ENCODE peak calls at places on chromosomes 5 and 9, in five cellular contexts. One of them, this sample, is unnamed.

GRCh38 chr5:126561908-126562307 is 33.1 kb downstream of the ALDH7A1 start:
- DNase-seq in lower lobe of right lung: no peak
- DNase-seq in IMR-90: peak
- DNase-seq in colonic mucosa: no peak
- DNase-seq in foreskin fibroblast: no peak
- DNase-seq in this sample: no peak

GRCh38 chr5:558326-558725 is 34.1 kb upstream of the SLC9A3 start:
- DNase-seq in IMR-90: no peak
- DNase-seq in foreskin fibroblast: no peak
- DNase-seq in lower lobe of right lung: no peak
- DNase-seq in colonic mucosa: no peak
- DNase-seq in this sample: no peak

GRCh38 chr5:133992429-133993151 is 12.2 kb downstream of the VDAC1 start:
- DNase-seq in IMR-90: no peak
- DNase-seq in colonic mucosa: no peak
- DNase-seq in foreskin fibroblast: no peak
- DNase-seq in lower lobe of right lung: no peak
- DNase-seq in this sample: no peak

GRCh38 chr9:125049212-125049611 is 94.1 kb downstream of the SCAI start:
- DNase-seq in foreskin fibroblast: no peak
- DNase-seq in IMR-90: peak
- DNase-seq in colonic mucosa: no peak
- DNase-seq in lower lobe of right lung: no peak
- DNase-seq in this sample: no peak

GRCh38 chr5:107948377-107948776 is 277.6 kb upstream of the EFNA5 start:
- DNase-seq in lower lobe of right lung: no peak
- DNase-seq in foreskin fibroblast: no peak
- DNase-seq in IMR-90: no peak
- DNase-seq in colonic mucosa: no peak
- DNase-seq in this sample: no peak

GRCh38 chr5:9661316-9662015 is 31.3 kb upstream of the TAS2R1 start:
- DNase-seq in colonic mucosa: no peak
- DNase-seq in IMR-90: peak
- DNase-seq in lower lobe of right lung: no peak
- DNase-seq in foreskin fibroblast: peak
- DNase-seq in this sample: no peak

GRCh38 chr5:115267617-115268016 is 4.9 kb upstream of the PGGT1B start:
- DNase-seq in colonic mucosa: no peak
- DNase-seq in IMR-90: peak
- DNase-seq in foreskin fibroblast: peak
- DNase-seq in lower lobe of right lung: no peak
- DNase-seq in this sample: no peak

GRCh38 chr5:14108170-14108996 is 34.8 kb upstream of the TRIO start:
- DNase-seq in lower lobe of right lung: peak
- DNase-seq in IMR-90: peak
- DNase-seq in foreskin fibroblast: peak
- DNase-seq in colonic mucosa: peak
- DNase-seq in this sample: peak

GRCh38 chr9:130835441-130836298 is 616 bp downstream of the ABL1 start:
- DNase-seq in colonic mucosa: no peak
- DNase-seq in IMR-90: peak
- DNase-seq in lower lobe of right lung: peak
- DNase-seq in foreskin fibroblast: peak
- DNase-seq in this sample: no peak

GRCh38 chr9:88322906-88323566 is 65.2 kb upstream of the SPIN1 start:
- DNase-seq in colonic mucosa: peak
- DNase-seq in IMR-90: peak
- DNase-seq in foreskin fibroblast: no peak
- DNase-seq in lower lobe of right lung: no peak
- DNase-seq in this sample: no peak

GRCh38 chr5:176653401-176653800 is 6.1 kb downstream of the TSPAN17 start:
- DNase-seq in lower lobe of right lung: no peak
- DNase-seq in foreskin fibroblast: peak
- DNase-seq in IMR-90: peak
- DNase-seq in colonic mucosa: no peak
- DNase-seq in this sample: no peak

GRCh38 chr5:1930880-1931589 is 48.3 kb upstream of the IRX4 start:
- DNase-seq in colonic mucosa: no peak
- DNase-seq in IMR-90: no peak
- DNase-seq in lower lobe of right lung: no peak
- DNase-seq in foreskin fibroblast: peak
- DNase-seq in this sample: no peak

GRCh38 chr5:101626572-101626971 is 669.5 kb downstream of the SLCO4C1 start:
- DNase-seq in colonic mucosa: no peak
- DNase-seq in IMR-90: no peak
- DNase-seq in lower lobe of right lung: no peak
- DNase-seq in foreskin fibroblast: no peak
- DNase-seq in this sample: no peak

GRCh38 chr9:113164536-113165300 is 13.9 kb downstream of the SLC31A2 start:
- DNase-seq in lower lobe of right lung: no peak
- DNase-seq in IMR-90: peak
- DNase-seq in foreskin fibroblast: peak
- DNase-seq in colonic mucosa: no peak
- DNase-seq in this sample: no peak

GRCh38 chr5:146052780-146053179 is 52.6 kb downstream of the PLAC8L1 start:
- DNase-seq in lower lobe of right lung: no peak
- DNase-seq in foreskin fibroblast: peak
- DNase-seq in IMR-90: no peak
- DNase-seq in colonic mucosa: no peak
- DNase-seq in this sample: no peak

GRCh38 chr5:107455111-107455544 is 215.6 kb downstream of the EFNA5 start:
- DNase-seq in IMR-90: peak
- DNase-seq in lower lobe of right lung: no peak
- DNase-seq in foreskin fibroblast: peak
- DNase-seq in colonic mucosa: no peak
- DNase-seq in this sample: no peak

GRCh38 chr9:101458955-101459631 is 23.5 kb upstream of the ALDOB start:
- DNase-seq in lower lobe of right lung: no peak
- DNase-seq in IMR-90: peak
- DNase-seq in foreskin fibroblast: peak
- DNase-seq in colonic mucosa: peak
- DNase-seq in this sample: peak

GRCh38 chr5:75891020-75891419 is 173.8 kb upstream of the POC5 start:
- DNase-seq in IMR-90: no peak
- DNase-seq in lower lobe of right lung: no peak
- DNase-seq in colonic mucosa: no peak
- DNase-seq in foreskin fibroblast: no peak
- DNase-seq in this sample: no peak

GRCh38 chr5:142221091-142221860 is 103.5 kb downstream of the SPRY4 start:
- DNase-seq in colonic mucosa: peak
- DNase-seq in IMR-90: peak
- DNase-seq in lower lobe of right lung: no peak
- DNase-seq in foreskin fibroblast: peak
- DNase-seq in this sample: no peak

GRCh38 chr5:170576602-170577584 is 73.1 kb downstream of the KCNIP1 start:
- DNase-seq in colonic mucosa: no peak
- DNase-seq in lower lobe of right lung: no peak
- DNase-seq in IMR-90: no peak
- DNase-seq in foreskin fibroblast: no peak
- DNase-seq in this sample: no peak

GRCh38 chr5:143147918-143148317 is 255.6 kb downstream of the NR3C1 start:
- DNase-seq in IMR-90: peak
- DNase-seq in lower lobe of right lung: no peak
- DNase-seq in colonic mucosa: no peak
- DNase-seq in foreskin fibroblast: peak
- DNase-seq in this sample: peak

GRCh38 chr9:131290039-131290766 is 680 bp downstream of the PLPP7 start:
- DNase-seq in IMR-90: no peak
- DNase-seq in colonic mucosa: no peak
- DNase-seq in lower lobe of right lung: no peak
- DNase-seq in foreskin fibroblast: peak
- DNase-seq in this sample: no peak

GRCh38 chr9:83721509-83721908 is 13.8 kb upstream of the UBQLN1 start:
- DNase-seq in IMR-90: no peak
- DNase-seq in colonic mucosa: no peak
- DNase-seq in foreskin fibroblast: no peak
- DNase-seq in lower lobe of right lung: no peak
- DNase-seq in this sample: no peak

GRCh38 chr9:114512337-114512874 is 7.1 kb upstream of the WHRN start:
- DNase-seq in lower lobe of right lung: no peak
- DNase-seq in foreskin fibroblast: no peak
- DNase-seq in IMR-90: no peak
- DNase-seq in colonic mucosa: peak
- DNase-seq in this sample: no peak

GRCh38 chr5:13356226-13356625 is 588.3 kb downstream of the DNAH5 start:
- DNase-seq in foreskin fibroblast: no peak
- DNase-seq in lower lobe of right lung: no peak
- DNase-seq in colonic mucosa: no peak
- DNase-seq in IMR-90: no peak
- DNase-seq in this sample: no peak

GRCh38 chr5:154794525-154795234 is 39.5 kb downstream of the LARP1 start:
- DNase-seq in foreskin fibroblast: peak
- DNase-seq in lower lobe of right lung: no peak
- DNase-seq in IMR-90: peak
- DNase-seq in colonic mucosa: no peak
- DNase-seq in this sample: no peak

GRCh38 chr5:95731571-95732554 is 727 bp downstream of the RHOBTB3 start:
- DNase-seq in IMR-90: peak
- DNase-seq in lower lobe of right lung: peak
- DNase-seq in foreskin fibroblast: peak
- DNase-seq in colonic mucosa: peak
- DNase-seq in this sample: no peak

GRCh38 chr9:117444466-117444865 is 29.6 kb upstream of the ASTN2 start:
- DNase-seq in lower lobe of right lung: no peak
- DNase-seq in colonic mucosa: no peak
- DNase-seq in foreskin fibroblast: no peak
- DNase-seq in IMR-90: no peak
- DNase-seq in this sample: no peak

GRCh38 chr9:82148849-82149544 is 160.4 kb downstream of the SPATA31D1 start:
- DNase-seq in lower lobe of right lung: no peak
- DNase-seq in foreskin fibroblast: peak
- DNase-seq in IMR-90: peak
- DNase-seq in colonic mucosa: no peak
- DNase-seq in this sample: peak
- H3K4me3 ChIP-seq in lower lobe of right lung: no peak
- H3K4me3 ChIP-seq in foreskin fibroblast: no peak
- H3K4me3 ChIP-seq in IMR-90: no peak
- H3K4me3 ChIP-seq in colonic mucosa: no peak
- H3K4me3 ChIP-seq in this sample: no peak

GRCh38 chr9:14306188-14306587 is 7.8 kb downstream of the NFIB start:
- DNase-seq in colonic mucosa: no peak
- DNase-seq in IMR-90: no peak
- DNase-seq in foreskin fibroblast: no peak
- DNase-seq in lower lobe of right lung: no peak
- DNase-seq in this sample: no peak

GRCh38 chr9:14306672-14307646 is 7.0 kb downstream of the NFIB start:
- DNase-seq in foreskin fibroblast: no peak
- DNase-seq in lower lobe of right lung: no peak
- DNase-seq in colonic mucosa: no peak
- DNase-seq in IMR-90: peak
- DNase-seq in this sample: no peak

GRCh38 chr9:14309403-14309802 is 4.5 kb downstream of the NFIB start:
- DNase-seq in IMR-90: peak
- DNase-seq in lower lobe of right lung: no peak
- DNase-seq in foreskin fibroblast: peak
- DNase-seq in colonic mucosa: no peak
- DNase-seq in this sample: peak

GRCh38 chr9:14308751-14309140 is 5.2 kb downstream of the NFIB start:
- DNase-seq in lower lobe of right lung: no peak
- DNase-seq in colonic mucosa: no peak
- DNase-seq in foreskin fibroblast: no peak
- DNase-seq in IMR-90: no peak
- DNase-seq in this sample: no peak

GRCh38 chr9:14307989-14308750 is 5.8 kb downstream of the NFIB start:
- DNase-seq in colonic mucosa: no peak
- DNase-seq in foreskin fibroblast: no peak
- DNase-seq in lower lobe of right lung: no peak
- DNase-seq in IMR-90: no peak
- DNase-seq in this sample: no peak
- H3K4me3 ChIP-seq in colonic mucosa: no peak
- H3K4me3 ChIP-seq in foreskin fibroblast: no peak
- H3K4me3 ChIP-seq in lower lobe of right lung: peak
- H3K4me3 ChIP-seq in IMR-90: no peak
- H3K4me3 ChIP-seq in this sample: peak

GRCh38 chr9:129283705-129284606 is 105.9 kb upstream of the IER5L start:
- DNase-seq in IMR-90: no peak
- DNase-seq in lower lobe of right lung: peak
- DNase-seq in colonic mucosa: no peak
- DNase-seq in foreskin fibroblast: no peak
- DNase-seq in this sample: no peak

GRCh38 chr9:129283290-129283691 is 105.2 kb upstream of the IER5L start:
- DNase-seq in IMR-90: no peak
- DNase-seq in foreskin fibroblast: no peak
- DNase-seq in lower lobe of right lung: peak
- DNase-seq in colonic mucosa: no peak
- DNase-seq in this sample: no peak

GRCh38 chr9:129281506-129282145 is 103.6 kb upstream of the IER5L start:
- DNase-seq in lower lobe of right lung: peak
- DNase-seq in foreskin fibroblast: no peak
- DNase-seq in colonic mucosa: peak
- DNase-seq in IMR-90: no peak
- DNase-seq in this sample: no peak

GRCh38 chr9:129280236-129281231 is 102.5 kb upstream of the IER5L start:
- DNase-seq in foreskin fibroblast: no peak
- DNase-seq in colonic mucosa: no peak
- DNase-seq in IMR-90: no peak
- DNase-seq in lower lobe of right lung: peak
- DNase-seq in this sample: no peak

DNA sequence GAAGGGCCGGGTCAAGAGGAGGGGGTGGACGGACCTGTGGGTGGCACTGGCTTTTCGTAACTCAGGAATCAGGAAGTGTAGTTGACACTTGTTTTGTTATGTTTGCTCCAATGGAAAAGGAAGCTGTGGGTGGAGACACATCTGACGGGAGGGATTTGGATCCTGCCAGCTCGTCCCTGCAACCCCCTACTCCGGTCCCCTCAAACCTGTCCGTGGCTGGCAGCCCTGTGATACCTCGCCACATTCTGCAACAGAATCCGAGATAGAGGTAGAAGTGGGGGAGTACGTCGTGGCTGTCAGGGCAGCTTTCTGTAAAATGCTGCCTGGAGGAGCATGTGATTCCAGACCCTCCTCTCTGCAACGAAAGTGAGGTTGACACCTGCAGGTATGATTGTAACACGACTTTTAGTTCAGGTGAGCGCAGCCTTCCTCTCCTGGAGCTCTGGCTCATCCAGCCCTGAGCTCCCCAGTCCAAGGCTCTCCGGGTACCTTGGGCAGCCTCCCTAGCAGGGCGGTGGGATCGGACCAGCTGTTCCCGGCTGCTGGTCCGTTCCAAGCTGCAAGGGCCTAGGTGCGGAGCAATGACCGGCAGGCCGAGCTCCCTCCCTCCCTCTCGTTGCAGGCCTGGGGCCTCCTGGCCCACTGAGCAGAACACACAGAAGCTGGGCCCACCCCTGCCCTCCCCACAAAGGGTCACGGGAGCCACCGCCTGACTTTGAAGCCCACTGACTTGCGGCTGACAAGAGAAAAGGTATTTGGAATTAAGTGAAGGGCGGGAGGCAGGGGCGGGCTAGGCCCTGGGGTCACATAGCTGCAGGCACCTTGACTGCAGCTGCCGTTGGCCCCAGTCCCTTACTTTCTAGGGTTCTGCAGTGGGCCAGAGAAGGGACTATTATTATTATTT is 104.5 kb upstream of the IER5L start:
- DNase-seq in IMR-90: no peak
- DNase-seq in lower lobe of right lung: peak
- DNase-seq in foreskin fibroblast: no peak
- DNase-seq in colonic mucosa: no peak
- DNase-seq in this sample: no peak
- H3K4me3 ChIP-seq in IMR-90: no peak
- H3K4me3 ChIP-seq in lower lobe of right lung: peak
- H3K4me3 ChIP-seq in foreskin fibroblast: no peak
- H3K4me3 ChIP-seq in colonic mucosa: peak
- H3K4me3 ChIP-seq in this sample: no peak

GRCh38 chr5:138467711-138468132 is 2.4 kb downstream of the EGR1 start:
- DNase-seq in lower lobe of right lung: peak
- DNase-seq in foreskin fibroblast: no peak
- DNase-seq in IMR-90: no peak
- DNase-seq in colonic mucosa: no peak
- DNase-seq in this sample: no peak
- H3K4me3 ChIP-seq in lower lobe of right lung: peak
- H3K4me3 ChIP-seq in foreskin fibroblast: peak
- H3K4me3 ChIP-seq in IMR-90: peak
- H3K4me3 ChIP-seq in colonic mucosa: peak
- H3K4me3 ChIP-seq in this sample: peak

This sample was measured in skeletal muscle cell.